ENCODE peak calls at places on chromosomes 6 and 20, in six cellular contexts. One of them, this sample, is unnamed.

GRCh38 chr20:49406666-49407065 is 75.8 kb downstream of the KCNB1 start:
- DNase-seq in HCT116: no peak
- DNase-seq in SK-N-SH: no peak
- DNase-seq in K562: no peak
- DNase-seq in HepG2: no peak
- DNase-seq in GM12878: no peak
- DNase-seq in this sample: no peak

GRCh38 chr6:146700078-146700686 is 101.4 kb downstream of the ADGB start:
- DNase-seq in HCT116: peak
- DNase-seq in SK-N-SH: peak
- DNase-seq in K562: peak
- DNase-seq in HepG2: peak
- DNase-seq in GM12878: peak
- DNase-seq in this sample: peak

GRCh38 chr20:36818185-36818584 is 44.6 kb upstream of the DSN1 start:
- DNase-seq in HCT116: no peak
- DNase-seq in SK-N-SH: no peak
- DNase-seq in K562: no peak
- DNase-seq in HepG2: no peak
- DNase-seq in GM12878: no peak
- DNase-seq in this sample: no peak

GRCh38 chr6:137389150-137389664 is 105.0 kb downstream of the OLIG3 start:
- DNase-seq in HCT116: no peak
- DNase-seq in SK-N-SH: no peak
- DNase-seq in K562: peak
- DNase-seq in HepG2: no peak
- DNase-seq in GM12878: peak
- DNase-seq in this sample: no peak

GRCh38 chr20:63293456-63293855 is 470 bp downstream of the COL20A1 start:
- DNase-seq in HCT116: no peak
- DNase-seq in SK-N-SH: no peak
- DNase-seq in K562: no peak
- DNase-seq in HepG2: no peak
- DNase-seq in GM12878: no peak
- DNase-seq in this sample: no peak

GRCh38 chr6:35018746-35019145 is 122.4 kb downstream of the TCP11 start:
- DNase-seq in HCT116: no peak
- DNase-seq in SK-N-SH: no peak
- DNase-seq in K562: no peak
- DNase-seq in HepG2: no peak
- DNase-seq in GM12878: no peak
- DNase-seq in this sample: no peak

GRCh38 chr6:108165714-108166663 is at the start of gene NR2E1:
- DNase-seq in HCT116: no peak
- DNase-seq in SK-N-SH: peak
- DNase-seq in K562: no peak
- DNase-seq in HepG2: no peak
- DNase-seq in GM12878: no peak
- DNase-seq in this sample: no peak

GRCh38 chr6:170022827-170023619 is 267.9 kb downstream of the DLL1 start:
- DNase-seq in HCT116: no peak
- DNase-seq in SK-N-SH: no peak
- DNase-seq in K562: no peak
- DNase-seq in HepG2: no peak
- DNase-seq in GM12878: no peak
- DNase-seq in this sample: no peak

GRCh38 chr6:149246691-149247384 is 70.7 kb upstream of the TAB2 start:
- DNase-seq in HCT116: no peak
- DNase-seq in SK-N-SH: no peak
- DNase-seq in K562: no peak
- DNase-seq in HepG2: no peak
- DNase-seq in GM12878: peak
- DNase-seq in this sample: no peak

GRCh38 chr20:10735195-10735949 is 61.6 kb upstream of the JAG1 start:
- DNase-seq in HCT116: no peak
- DNase-seq in SK-N-SH: no peak
- DNase-seq in K562: no peak
- DNase-seq in HepG2: no peak
- DNase-seq in GM12878: no peak
- DNase-seq in this sample: no peak

GRCh38 chr6:37289931-37290330 is 32.0 kb upstream of the TMEM217 start:
- DNase-seq in HCT116: no peak
- DNase-seq in SK-N-SH: no peak
- DNase-seq in K562: no peak
- DNase-seq in HepG2: no peak
- DNase-seq in GM12878: no peak
- DNase-seq in this sample: peak

GRCh38 chr6:139644821-139645220 is 270.4 kb upstream of the CITED2 start:
- DNase-seq in HCT116: no peak
- DNase-seq in SK-N-SH: no peak
- DNase-seq in K562: no peak
- DNase-seq in HepG2: no peak
- DNase-seq in GM12878: no peak
- DNase-seq in this sample: no peak

GRCh38 chr6:161444464-161444863 is 170.6 kb upstream of the AGPAT4 start:
- DNase-seq in HCT116: no peak
- DNase-seq in SK-N-SH: no peak
- DNase-seq in K562: peak
- DNase-seq in HepG2: no peak
- DNase-seq in GM12878: no peak
- DNase-seq in this sample: peak

GRCh38 chr20:44081888-44082287 is 105.1 kb downstream of the JPH2 start:
- DNase-seq in HCT116: no peak
- DNase-seq in SK-N-SH: no peak
- DNase-seq in K562: no peak
- DNase-seq in HepG2: no peak
- DNase-seq in GM12878: no peak
- DNase-seq in this sample: no peak

GRCh38 chr6:62324817-62325216 is 38.8 kb upstream of the KHDRBS2 start:
- DNase-seq in HCT116: no peak
- DNase-seq in SK-N-SH: no peak
- DNase-seq in K562: no peak
- DNase-seq in HepG2: no peak
- DNase-seq in GM12878: no peak
- DNase-seq in this sample: no peak

GRCh38 chr20:25273541-25274358 is 25.9 kb downstream of the PYGB start:
- DNase-seq in HCT116: no peak
- DNase-seq in SK-N-SH: no peak
- DNase-seq in K562: no peak
- DNase-seq in HepG2: no peak
- DNase-seq in GM12878: no peak
- DNase-seq in this sample: no peak

GRCh38 chr6:144613859-144614258 is 328.7 kb downstream of the UTRN start:
- DNase-seq in HCT116: peak
- DNase-seq in SK-N-SH: no peak
- DNase-seq in K562: no peak
- DNase-seq in HepG2: no peak
- DNase-seq in GM12878: no peak
- DNase-seq in this sample: no peak

GRCh38 chr6:17291778-17292177 is 10.6 kb downstream of the RBM24 start:
- DNase-seq in HCT116: no peak
- DNase-seq in SK-N-SH: peak
- DNase-seq in K562: no peak
- DNase-seq in HepG2: no peak
- DNase-seq in GM12878: no peak
- DNase-seq in this sample: no peak

GRCh38 chr6:5172057-5172683 is 87.0 kb downstream of the PPP1R3G start:
- DNase-seq in HCT116: no peak
- DNase-seq in SK-N-SH: no peak
- DNase-seq in K562: no peak
- DNase-seq in HepG2: no peak
- DNase-seq in GM12878: no peak
- DNase-seq in this sample: no peak

GRCh38 chr6:159933077-159933476 is 35.8 kb upstream of the IGF2R start:
- DNase-seq in HCT116: no peak
- DNase-seq in SK-N-SH: no peak
- DNase-seq in K562: no peak
- DNase-seq in HepG2: no peak
- DNase-seq in GM12878: no peak
- DNase-seq in this sample: no peak

DNA sequence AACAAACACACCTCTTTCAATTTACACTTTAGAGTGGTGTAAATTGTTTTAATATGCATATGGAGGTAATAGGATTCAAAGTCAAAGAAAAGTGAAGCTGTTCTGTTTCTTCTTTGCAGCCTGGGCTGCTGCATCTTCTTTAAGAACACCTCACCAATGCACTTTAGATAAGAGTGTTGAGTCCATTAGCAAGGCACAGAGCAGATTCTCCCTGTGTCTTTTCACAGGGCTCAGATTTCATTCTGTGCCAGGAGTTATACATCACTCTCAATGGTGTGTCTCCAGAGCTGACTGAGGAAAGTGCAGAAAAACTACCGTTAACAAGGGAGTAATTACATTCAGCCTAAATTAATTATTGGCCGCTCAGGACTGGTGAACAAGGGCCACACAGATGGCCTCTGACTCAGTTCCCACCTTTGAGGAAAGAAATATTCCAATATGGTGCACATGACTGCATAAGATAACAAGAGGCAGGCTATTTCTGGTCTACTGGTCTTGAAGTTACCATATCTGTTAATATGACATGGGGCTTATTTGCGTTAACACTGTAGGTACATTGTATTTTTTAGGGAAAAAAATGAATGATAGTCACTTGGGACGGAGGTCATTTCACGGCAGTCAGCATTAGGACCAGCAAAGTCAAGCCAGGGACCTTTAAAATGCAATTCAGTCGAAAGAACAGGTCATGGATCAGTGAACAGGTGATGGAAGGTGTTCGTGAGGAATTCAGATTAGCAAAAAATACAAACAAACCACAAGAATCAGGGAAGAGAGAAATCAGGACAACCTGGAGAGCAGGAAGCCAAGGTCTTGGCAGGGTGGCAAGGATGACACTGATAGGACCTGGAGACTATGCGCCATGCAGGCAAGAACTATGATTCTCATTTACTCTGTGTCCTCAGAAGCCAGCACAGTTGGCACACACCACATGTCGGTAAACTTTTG is 203.7 kb downstream of the TBX18 start:
- DNase-seq in HCT116: no peak
- DNase-seq in SK-N-SH: no peak
- DNase-seq in K562: no peak
- DNase-seq in HepG2: no peak
- DNase-seq in GM12878: no peak
- DNase-seq in this sample: no peak
- TF ChIP-seq JUND in HCT116: no peak
- TF ChIP-seq JUND in SK-N-SH: no peak
- TF ChIP-seq JUND in K562: no peak
- TF ChIP-seq JUND in HepG2: no peak
- TF ChIP-seq JUND in GM12878: no peak
- TF ChIP-seq JUND in this sample: no peak

GRCh38 chr6:132612449-132613116 is 11.5 kb downstream of the TAAR2 start:
- DNase-seq in HCT116: no peak
- DNase-seq in SK-N-SH: no peak
- DNase-seq in K562: no peak
- DNase-seq in HepG2: peak
- DNase-seq in GM12878: no peak
- DNase-seq in this sample: no peak

GRCh38 chr6:132611616-132612015 is 12.5 kb downstream of the TAAR2 start:
- DNase-seq in HCT116: no peak
- DNase-seq in SK-N-SH: no peak
- DNase-seq in K562: no peak
- DNase-seq in HepG2: no peak
- DNase-seq in GM12878: no peak
- DNase-seq in this sample: no peak

GRCh38 chr6:132614554-132614953 is 9.5 kb downstream of the TAAR2 start:
- DNase-seq in HCT116: peak
- DNase-seq in SK-N-SH: no peak
- DNase-seq in K562: no peak
- DNase-seq in HepG2: no peak
- DNase-seq in GM12878: no peak
- DNase-seq in this sample: peak
- TF ChIP-seq JUND in HCT116: no peak
- TF ChIP-seq JUND in SK-N-SH: no peak
- TF ChIP-seq JUND in K562: no peak
- TF ChIP-seq JUND in HepG2: no peak
- TF ChIP-seq JUND in GM12878: no peak
- TF ChIP-seq JUND in this sample: no peak

GRCh38 chr6:3523288-3523670 is 66.4 kb upstream of the SLC22A23 start:
- DNase-seq in HCT116: no peak
- DNase-seq in SK-N-SH: no peak
- DNase-seq in K562: no peak
- DNase-seq in HepG2: no peak
- DNase-seq in GM12878: no peak
- DNase-seq in this sample: no peak

GRCh38 chr6:3523966-3524365 is 67.1 kb upstream of the SLC22A23 start:
- DNase-seq in HCT116: no peak
- DNase-seq in SK-N-SH: no peak
- DNase-seq in K562: no peak
- DNase-seq in HepG2: no peak
- DNase-seq in GM12878: no peak
- DNase-seq in this sample: no peak

GRCh38 chr6:3524461-3524860 is 67.6 kb upstream of the SLC22A23 start:
- DNase-seq in HCT116: no peak
- DNase-seq in SK-N-SH: no peak
- DNase-seq in K562: no peak
- DNase-seq in HepG2: no peak
- DNase-seq in GM12878: no peak
- DNase-seq in this sample: no peak

GRCh38 chr6:3520541-3521220 is 63.8 kb upstream of the SLC22A23 start:
- DNase-seq in HCT116: no peak
- DNase-seq in SK-N-SH: no peak
- DNase-seq in K562: no peak
- DNase-seq in HepG2: no peak
- DNase-seq in GM12878: no peak
- DNase-seq in this sample: no peak

DNA sequence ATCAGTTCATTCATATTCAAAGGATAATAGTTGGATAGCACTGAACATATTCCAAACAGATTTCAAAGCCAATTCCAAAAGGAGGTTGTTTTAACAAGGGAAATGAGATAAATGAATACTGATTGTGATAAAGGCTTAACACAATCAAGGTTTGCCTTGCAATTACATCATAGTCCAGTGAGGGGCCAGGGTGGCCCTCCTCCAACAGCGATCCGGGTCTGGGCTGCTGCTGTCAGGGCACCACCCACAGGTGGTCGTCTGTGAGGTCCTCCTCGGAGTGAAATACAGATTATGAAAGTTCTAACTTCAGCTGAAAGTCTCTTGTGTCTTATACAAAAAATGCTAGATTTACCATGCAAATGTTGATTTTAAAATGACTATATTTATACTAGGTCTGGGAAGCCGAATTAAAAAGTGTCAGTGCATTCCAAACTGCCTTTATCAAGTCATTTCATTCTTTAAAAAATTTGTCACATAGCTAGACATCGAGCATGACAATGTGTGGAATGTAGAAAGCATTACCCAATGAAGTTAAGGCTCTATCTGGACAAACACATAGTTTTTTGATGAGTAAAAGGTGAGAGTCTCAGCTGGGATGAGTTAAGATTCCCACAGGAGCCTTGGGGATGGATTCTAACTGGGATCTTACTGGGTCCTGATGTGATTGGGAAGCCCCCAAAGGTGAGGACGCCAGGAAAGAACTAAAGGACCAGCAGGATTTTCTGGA is 65.9 kb upstream of the SLC22A23 start:
- DNase-seq in HCT116: no peak
- DNase-seq in SK-N-SH: no peak
- DNase-seq in K562: no peak
- DNase-seq in HepG2: no peak
- DNase-seq in GM12878: no peak
- DNase-seq in this sample: no peak
- TF ChIP-seq JUND in HCT116: no peak
- TF ChIP-seq JUND in SK-N-SH: no peak
- TF ChIP-seq JUND in K562: no peak
- TF ChIP-seq JUND in HepG2: no peak
- TF ChIP-seq JUND in GM12878: no peak
- TF ChIP-seq JUND in this sample: no peak

GRCh38 chr20:58907481-58908137 is 55.1 kb downstream of the GNAS start:
- DNase-seq in HCT116: no peak
- DNase-seq in SK-N-SH: peak
- DNase-seq in K562: peak
- DNase-seq in HepG2: peak
- DNase-seq in GM12878: peak
- DNase-seq in this sample: no peak
- TF ChIP-seq JUND in HCT116: no peak
- TF ChIP-seq JUND in SK-N-SH: no peak
- TF ChIP-seq JUND in K562: no peak
- TF ChIP-seq JUND in HepG2: no peak
- TF ChIP-seq JUND in GM12878: no peak
- TF ChIP-seq JUND in this sample: no peak